ENCODE peak calls at places on chromosome 18, in four cellular contexts. M is neuronal stem cell, P is colonic mucosa, H is small intestine. B is an unnamed sample.

GRCh38 chr18:40356153-40356552 is 1598.9 kb upstream of the PIK3C3 start:
- DNase-seq in M (no peak), P (no peak), H (no peak), B (no peak)

GRCh38 chr18:8858888-8859511 is 153.6 kb downstream of the MTCL1 start:
- DNase-seq in M (no peak), P (no peak), H (peak; percentile 56), B (no peak)

GRCh38 chr18:79798999-79799370 is 1.2 kb downstream of the KCNG2 start:
- DNase-seq in M (no peak), P (no peak), H (peak; percentile 84), B (no peak)

GRCh38 chr18:48264508-48264907 is 144.7 kb downstream of the ZBTB7C start:
- DNase-seq in M (no peak), P (no peak), H (no peak), B (no peak)

GRCh38 chr18:9066358-9066757 is 36.1 kb upstream of the NDUFV2 start:
- DNase-seq in M (no peak), P (no peak), H (no peak), B (no peak)

GRCh38 chr18:7221424-7222155 is 9.3 kb upstream of the LRRC30 start:
- DNase-seq in M (peak; percentile 70), P (peak; percentile 20), H (peak; percentile 51), B (no peak)

GRCh38 chr18:41444943-41445342 is 510.1 kb upstream of the PIK3C3 start:
- DNase-seq in M (no peak), P (no peak), H (no peak), B (no peak)

GRCh38 chr18:46424898-46425297 is 232.1 kb downstream of the LOXHD1 start:
- DNase-seq in M (peak; percentile 35), P (no peak), H (no peak), B (no peak)

GRCh38 chr18:34816183-34816582 is 106.1 kb downstream of the DTNA start:
- DNase-seq in M (no peak), P (no peak), H (no peak), B (no peak)

GRCh38 chr18:8601277-8602032 is 7.8 kb upstream of the RAB12 start:
- DNase-seq in M (no peak), P (no peak), H (no peak), B (no peak)

GRCh38 chr18:67864677-67865340 is 348.3 kb upstream of the DSEL start:
- DNase-seq in M (no peak), P (no peak), H (no peak), B (no peak)

GRCh38 chr18:34809697-34810096 is 99.6 kb downstream of the DTNA start:
- DNase-seq in M (no peak), P (peak; percentile 54), H (peak; percentile 8), B (peak; percentile 78)

GRCh38 chr18:8357320-8357719 is 251.9 kb upstream of the RAB12 start:
- DNase-seq in M (no peak), P (no peak), H (no peak), B (no peak)

GRCh38 chr18:73296686-73297085 is 428.9 kb upstream of the NETO1 start:
- DNase-seq in M (no peak), P (no peak), H (no peak), B (no peak)

GRCh38 chr18:23721711-23722479 is 32.6 kb downstream of the LAMA3 start:
- DNase-seq in M (no peak), P (no peak), H (peak; percentile 12), B (no peak)

GRCh38 chr18:79765491-79766245 is 32.1 kb upstream of the KCNG2 start:
- DNase-seq in M (no peak), P (no peak), H (no peak), B (no peak)

DNA sequence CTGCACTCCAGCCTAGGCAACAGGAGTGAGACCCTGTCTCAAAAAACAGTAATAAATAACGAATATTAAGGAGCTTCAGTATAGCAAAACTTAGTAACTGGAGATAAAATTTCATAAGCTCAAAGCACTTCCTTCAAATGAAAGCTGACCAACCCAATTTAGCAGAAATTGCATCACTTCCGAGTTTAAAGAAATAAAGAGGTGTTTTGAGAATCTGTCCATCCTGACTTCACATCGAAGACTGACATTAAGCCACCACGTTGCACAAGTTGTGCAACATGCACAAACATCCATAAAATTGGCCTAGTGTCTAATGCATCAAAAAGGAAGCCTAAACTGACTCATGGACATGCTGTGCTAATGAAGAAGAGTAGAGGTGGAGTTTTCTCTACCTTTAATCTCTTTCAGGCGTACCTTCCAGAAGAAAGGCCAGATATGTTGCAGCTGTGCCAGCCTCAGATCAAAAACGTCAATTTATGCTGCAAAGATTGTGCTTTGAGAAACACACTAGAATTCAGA is 7.7 kb upstream of the DSG3 start:
- DNase-seq in M (no peak), P (no peak), H (no peak), B (no peak)
- H3K27ac ChIP-seq in M (no peak overlapping the region), P (no peak overlapping the region), H (no peak overlapping the region), B (no peak overlapping the region)

DNA sequence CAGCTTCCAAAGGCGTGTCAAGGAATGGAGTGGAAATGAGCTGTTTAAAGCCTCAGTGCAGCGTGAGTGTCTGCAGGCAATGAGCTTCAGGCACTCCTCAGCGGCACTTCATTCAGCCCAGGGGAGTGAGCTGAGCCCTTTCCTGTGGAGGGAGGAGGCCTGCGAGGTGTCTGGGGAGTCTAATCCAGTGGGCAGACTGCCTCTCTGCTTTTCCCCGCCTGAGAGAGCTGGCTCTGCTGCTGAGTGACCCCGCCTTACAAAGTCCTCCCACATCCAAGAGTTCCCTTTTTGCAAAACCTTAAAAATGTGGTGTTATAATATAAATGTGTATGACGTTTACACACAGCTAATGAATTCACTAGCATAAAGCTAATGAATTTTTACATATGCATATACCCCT is 7.0 kb upstream of the LDLRAD4 start:
- DNase-seq in M (no peak), P (no peak), H (no peak), B (no peak)
- H3K4me1 ChIP-seq in M (no peaks in the 10 kb centered on the region), P (peaks cover 4% of the 10 kb centered on the region), H (no peaks in the 10 kb centered on the region), B (peaks cover 8% of the 10 kb centered on the region)

GRCh38 chr18:44715245-44715644 is 34.6 kb downstream of the SETBP1 start:
- DNase-seq in M (no peak), P (no peak), H (no peak), B (peak; percentile 68)
- H3K27ac ChIP-seq in M (peak overlapping the region; percentile 11), P (no peak overlapping the region), H (peak overlapping the region; percentile 16), B (peak overlapping the region; percentile 23)

GRCh38 chr18:44917184-44917864 is 236.6 kb downstream of the SETBP1 start:
- DNase-seq in M (no peak), P (no peak), H (no peak), B (no peak)

GRCh38 chr18:44915213-44915612 is 234.5 kb downstream of the SETBP1 start:
- DNase-seq in M (no peak), P (no peak), H (no peak), B (no peak)

GRCh38 chr18:44916429-44917183 is 235.9 kb downstream of the SETBP1 start:
- DNase-seq in M (no peak), P (no peak), H (no peak), B (no peak)

GRCh38 chr18:44914028-44914427 is 233.3 kb downstream of the SETBP1 start:
- DNase-seq in M (no peak), P (no peak), H (no peak), B (no peak)

GRCh38 chr18:44915661-44916060 is 235.0 kb downstream of the SETBP1 start:
- DNase-seq in M (no peak), P (no peak), H (no peak), B (no peak)
- H3K4me1 ChIP-seq in M (no peaks in the 10 kb centered on the region), P (no peaks in the 10 kb centered on the region), H (peaks cover 7% of the 10 kb centered on the region), B (no peaks in the 10 kb centered on the region)

GRCh38 chr18:59918320-59918755 is 18.5 kb downstream of the PMAIP1 start:
- DNase-seq in M (no peak), P (peak; percentile 36), H (peak; percentile 75), B (no peak)
- H3K27ac ChIP-seq in M (no peak overlapping the region), P (no peak overlapping the region), H (no peak overlapping the region), B (no peak overlapping the region)

DNA sequence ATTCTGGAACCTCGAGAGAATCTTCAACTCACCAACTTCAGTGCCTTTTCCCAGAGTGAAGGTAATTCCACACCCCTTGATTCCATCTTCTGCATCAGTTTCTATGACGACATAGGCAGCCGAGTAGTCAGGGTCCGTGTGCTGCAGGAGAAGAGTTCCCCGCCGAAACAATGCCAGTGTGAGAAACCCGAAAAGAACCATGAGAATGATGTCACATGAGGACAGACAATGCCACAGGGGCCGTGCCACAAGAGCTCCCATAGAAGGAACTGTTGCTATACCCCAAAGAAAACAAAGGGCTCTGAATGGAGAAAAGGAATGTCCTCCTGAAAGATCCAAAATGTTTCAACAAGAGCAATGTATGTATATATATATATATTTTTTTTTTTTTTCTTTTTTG is 6.0 kb downstream of the ENOSF1 start:
- DNase-seq in M (no peak), P (peak; percentile 1), H (no peak), B (peak; percentile 21)
- H3K4me1 ChIP-seq in M (peaks cover 2% of the 10 kb centered on the region), P (no peaks in the 10 kb centered on the region), H (no peaks in the 10 kb centered on the region), B (peaks cover 17% of the 10 kb centered on the region)